ENCODE peak calls at places on chromosomes 7 and 10, in ten cellular contexts. E, F, M, V, U, N, W, Q, K and J are unnamed samples.

GRCh38 chr7:40220421-40220911 is 85.7 kb downstream of the SUGCT start:
- DNase-seq in E (no peak), F (no peak), M (no peak), V (no peak), U (no peak), N (no peak), W (no peak), Q (no peak), K (no peak), J (peak)

GRCh38 chr10:61589547-61590243 is 73.0 kb upstream of the CABCOCO1 start:
- DNase-seq in E (no peak), F (no peak), M (no peak), V (no peak), U (no peak), N (no peak), W (no peak), Q (no peak), K (no peak), J (no peak)

GRCh38 chr7:46145412-46145811 is 224.3 kb upstream of the IGFBP3 start:
- DNase-seq in E (no peak), F (peak), M (peak), V (no peak), U (peak), N (no peak), W (no peak), Q (no peak), K (no peak), J (peak)

GRCh38 chr10:59622320-59622901 is 87.2 kb downstream of the SLC16A9 start:
- DNase-seq in E (no peak), F (peak), M (peak), V (peak), U (peak), N (peak), W (no peak), Q (no peak), K (no peak), J (peak)

GRCh38 chr10:50883624-50884023 is 1.8 kb downstream of the A1CF start:
- DNase-seq in E (no peak), F (no peak), M (no peak), V (no peak), U (no peak), N (no peak), W (no peak), Q (no peak), K (no peak), J (no peak)

GRCh38 chr7:100358027-100358856 is at the start of gene PILRB:
- DNase-seq in E (peak), F (no peak), M (no peak), V (no peak), U (no peak), N (no peak), W (no peak), Q (no peak), K (no peak), J (no peak)

GRCh38 chr10:119333146-119333792 is 125.9 kb downstream of the GRK5 start:
- DNase-seq in E (no peak), F (no peak), M (no peak), V (no peak), U (no peak), N (no peak), W (no peak), Q (no peak), K (no peak), J (peak)

GRCh38 chr10:83144461-83144860 is 994.8 kb upstream of the GHITM start:
- DNase-seq in E (no peak), F (no peak), M (no peak), V (no peak), U (no peak), N (no peak), W (no peak), Q (no peak), K (no peak), J (no peak)

GRCh38 chr10:77351386-77351785 is 286.2 kb downstream of the KCNMA1 start:
- DNase-seq in E (no peak), F (peak), M (no peak), V (no peak), U (peak), N (no peak), W (no peak), Q (no peak), K (no peak), J (peak)

GRCh38 chr10:110502072-110502845 is 4.6 kb downstream of the DUSP5 start:
- DNase-seq in E (no peak), F (no peak), M (no peak), V (no peak), U (no peak), N (no peak), W (no peak), Q (no peak), K (no peak), J (no peak)

GRCh38 chr7:157877298-157877840 is 540.6 kb downstream of the DNAJB6 start:
- DNase-seq in E (no peak), F (no peak), M (no peak), V (no peak), U (no peak), N (no peak), W (no peak), Q (no peak), K (no peak), J (no peak)

GRCh38 chr7:130095812-130096211 is 25.5 kb downstream of the KLHDC10 start:
- DNase-seq in E (no peak), F (no peak), M (no peak), V (no peak), U (peak), N (no peak), W (no peak), Q (no peak), K (no peak), J (no peak)

GRCh38 chr10:43863859-43864591 is 215.3 kb upstream of the ZNF32 start:
- DNase-seq in E (no peak), F (no peak), M (no peak), V (no peak), U (no peak), N (peak), W (peak), Q (no peak), K (no peak), J (peak)

GRCh38 chr7:28075674-28076358 is 104.8 kb downstream of the JAZF1 start:
- DNase-seq in E (no peak), F (no peak), M (no peak), V (no peak), U (no peak), N (no peak), W (no peak), Q (no peak), K (no peak), J (no peak)

GRCh38 chr10:78844956-78845355 is 223.8 kb upstream of the ZMIZ1 start:
- DNase-seq in E (no peak), F (no peak), M (no peak), V (no peak), U (no peak), N (no peak), W (no peak), Q (no peak), K (no peak), J (no peak)

GRCh38 chr10:17026686-17027485 is 102.7 kb downstream of the CUBN start:
- DNase-seq in E (no peak), F (no peak), M (no peak), V (no peak), U (no peak), N (no peak), W (no peak), Q (peak), K (no peak), J (peak)

GRCh38 chr7:127409629-127410028 is 17.1 kb upstream of the ZNF800 start:
- DNase-seq in E (no peak), F (no peak), M (no peak), V (no peak), U (no peak), N (no peak), W (no peak), Q (no peak), K (no peak), J (no peak)

GRCh38 chr10:50224330-50224952 is 26.9 kb downstream of the ASAH2 start:
- DNase-seq in E (no peak), F (peak), M (no peak), V (peak), U (peak), N (no peak), W (no peak), Q (peak), K (no peak), J (peak)

GRCh38 chr7:84251183-84251845 is 56.7 kb upstream of the SEMA3A start:
- DNase-seq in E (no peak), F (no peak), M (no peak), V (no peak), U (peak), N (no peak), W (no peak), Q (no peak), K (no peak), J (no peak)

GRCh38 chr10:63256047-63256773 is 123.1 kb downstream of the NRBF2 start:
- DNase-seq in E (no peak), F (no peak), M (no peak), V (no peak), U (no peak), N (no peak), W (no peak), Q (no peak), K (no peak), J (no peak)

GRCh38 chr10:92760609-92761008 is 70.9 kb downstream of the HHEX start:
- DNase-seq in E (no peak), F (no peak), M (no peak), V (no peak), U (peak), N (no peak), W (no peak), Q (no peak), K (no peak), J (no peak)

GRCh38 chr7:18520450-18521235 is 25.1 kb downstream of the HDAC9 start:
- DNase-seq in E (no peak), F (no peak), M (no peak), V (no peak), U (no peak), N (no peak), W (peak), Q (no peak), K (no peak), J (peak)

GRCh38 chr7:123208793-123209192 is 9.0 kb upstream of the SLC13A1 start:
- DNase-seq in E (no peak), F (no peak), M (no peak), V (no peak), U (no peak), N (no peak), W (no peak), Q (no peak), K (no peak), J (no peak)

GRCh38 chr10:42950606-42951485 is 126.0 kb upstream of the RET start:
- DNase-seq in E (no peak), F (no peak), M (no peak), V (no peak), U (no peak), N (no peak), W (no peak), Q (no peak), K (no peak), J (no peak)

GRCh38 chr7:31816810-31817209 is 129.8 kb downstream of the PPP1R17 start:
- DNase-seq in E (no peak), F (no peak), M (no peak), V (no peak), U (no peak), N (no peak), W (no peak), Q (no peak), K (no peak), J (no peak)

GRCh38 chr7:31815796-31816195 is 128.8 kb downstream of the PPP1R17 start:
- DNase-seq in E (no peak), F (no peak), M (no peak), V (no peak), U (no peak), N (no peak), W (no peak), Q (no peak), K (no peak), J (peak)

GRCh38 chr7:31811650-31812461 is 124.8 kb downstream of the PPP1R17 start:
- DNase-seq in E (no peak), F (no peak), M (no peak), V (peak), U (no peak), N (no peak), W (no peak), Q (no peak), K (no peak), J (peak)

GRCh38 chr7:31819031-31819430 is 132.0 kb downstream of the PPP1R17 start:
- DNase-seq in E (no peak), F (no peak), M (no peak), V (no peak), U (no peak), N (no peak), W (no peak), Q (no peak), K (no peak), J (no peak)

DNA sequence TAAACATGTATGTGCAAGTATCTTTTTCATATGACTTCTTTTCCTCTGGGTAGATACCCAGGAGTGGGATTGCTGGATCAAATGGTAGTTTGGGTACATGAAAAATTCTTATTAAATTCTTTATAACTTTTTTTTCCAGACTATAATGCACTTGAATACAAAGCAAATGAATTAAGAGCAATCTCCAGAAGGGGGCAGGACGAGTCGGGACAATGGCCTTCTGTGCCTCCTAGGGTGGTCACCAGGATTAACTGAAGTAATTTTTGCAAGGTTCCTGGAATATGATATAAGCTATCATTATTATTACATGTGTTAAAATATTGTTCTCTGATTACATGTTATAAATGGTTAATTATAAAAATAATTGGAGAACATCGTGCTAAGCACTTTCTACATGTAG is 127.2 kb downstream of the PPP1R17 start:
- DNase-seq in E (no peak), F (peak), M (no peak), V (no peak), U (no peak), N (no peak), W (no peak), Q (no peak), K (no peak), J (no peak)
- TF ChIP-seq CTCF in E (no peak), F (peak), M (no peak), V (peak), U (no peak), N (peak), W (no peak), Q (no peak), K (no peak), J (peak)

GRCh38 chr10:112435013-112435619 is 11.6 kb downstream of the ZDHHC6 start:
- DNase-seq in E (no peak), F (peak), M (no peak), V (no peak), U (peak), N (no peak), W (no peak), Q (no peak), K (no peak), J (no peak)
- TF ChIP-seq CTCF in E (peak), F (peak), M (peak), V (peak), U (peak), N (peak), W (peak), Q (peak), K (peak), J (peak)

GRCh38 chr7:22662031-22662430 is 65.0 kb upstream of the IL6 start:
- DNase-seq in E (no peak), F (no peak), M (no peak), V (no peak), U (no peak), N (no peak), W (no peak), Q (no peak), K (no peak), J (no peak)

GRCh38 chr7:22660293-22660692 is 66.7 kb upstream of the IL6 start:
- DNase-seq in E (no peak), F (no peak), M (no peak), V (no peak), U (no peak), N (no peak), W (no peak), Q (no peak), K (no peak), J (no peak)

GRCh38 chr7:22659741-22660140 is 67.3 kb upstream of the IL6 start:
- DNase-seq in E (no peak), F (no peak), M (no peak), V (no peak), U (no peak), N (no peak), W (no peak), Q (no peak), K (no peak), J (no peak)

GRCh38 chr7:22662490-22663145 is 64.4 kb upstream of the IL6 start:
- DNase-seq in E (no peak), F (no peak), M (no peak), V (no peak), U (no peak), N (no peak), W (no peak), Q (no peak), K (no peak), J (no peak)

GRCh38 chr7:22660732-22661131 is 66.3 kb upstream of the IL6 start:
- DNase-seq in E (no peak), F (no peak), M (no peak), V (no peak), U (no peak), N (no peak), W (no peak), Q (no peak), K (no peak), J (no peak)
- TF ChIP-seq CTCF in E (peak), F (no peak), M (no peak), V (no peak), U (no peak), N (no peak), W (no peak), Q (no peak), K (no peak), J (peak)

GRCh38 chr10:32713560-32713959 is 244.5 kb downstream of the ITGB1 start:
- DNase-seq in E (no peak), F (no peak), M (no peak), V (no peak), U (no peak), N (no peak), W (no peak), Q (no peak), K (no peak), J (no peak)
- TF ChIP-seq CTCF in E (no peak), F (no peak), M (no peak), V (no peak), U (no peak), N (no peak), W (no peak), Q (no peak), K (no peak), J (peak)